ENCODE peak calls at places on chromosomes 2 and 18, in five cellular contexts. B is activated T-cell treated with anti-CD3 and anti-CD28 coated beads for 1 hour; L is pons; P is activated CD4-positive, alpha-beta T cell treated with anti-CD3 and anti-CD28 coated beads, Interleukin-2, amount 50 U/mL, for 24 hours; F is AG10803. W is an unnamed sample.

GRCh38 chr2:230412846-230413245 is 3.2 kb upstream of the SP100 start:
- DNase-seq in L (no peak), F (no peak), B (no peak), P (no peak), W (no peak)

GRCh38 chr2:229634574-229635185 is 79.7 kb downstream of the DNER start:
- DNase-seq in F (no peak), B (no peak), L (peak; percentile 79), P (no peak), W (no peak)

GRCh38 chr2:10760794-10761504 is 39.5 kb downstream of the ATP6V1C2 start:
- DNase-seq in B (no peak), F (no peak), P (no peak), L (no peak), W (no peak)

GRCh38 chr2:120892967-120893667 is 157.4 kb downstream of the GLI2 start:
- DNase-seq in L (peak; percentile 24), B (no peak), F (peak; percentile 59), P (no peak), W (peak; percentile 73)

GRCh38 chr18:79983793-79984192 is 4.6 kb downstream of the TXNL4A start:
- DNase-seq in L (no peak), P (no peak), B (no peak), F (no peak), W (no peak)

GRCh38 chr2:27727257-27727656 is 44.3 kb upstream of the MRPL33 start:
- DNase-seq in L (no peak), B (no peak), P (no peak), F (no peak), W (no peak)

GRCh38 chr18:60534539-60534938 is 162.0 kb upstream of the MC4R start:
- DNase-seq in B (no peak), P (no peak), L (no peak), F (no peak), W (peak; percentile 61)

GRCh38 chr2:216294305-216294704 is 78.0 kb downstream of the MARCHF4 start:
- DNase-seq in L (no peak), P (no peak), B (no peak), F (no peak), W (no peak)

GRCh38 chr2:239520811-239521517 is 120.1 kb upstream of the HDAC4 start:
- DNase-seq in L (no peak), P (no peak), B (no peak), F (no peak), W (no peak)